ENCODE peak calls at places on chromosomes 4 and X, in six cellular contexts. One of them, this sample, is unnamed.

GRCh38 chrX:20863649-20864048 is 510.6 kb upstream of the CNKSR2 start:
- DNase-seq in fibroblast of lung: no peak
- DNase-seq in IMR-90: no peak
- DNase-seq in thyroid gland: no peak
- DNase-seq in suprapubic skin: no peak
- DNase-seq in GM23338: no peak
- DNase-seq in this sample: no peak

GRCh38 chrX:69016220-69016941 is 148.9 kb downstream of the PJA1 start:
- DNase-seq in GM23338: no peak
- DNase-seq in fibroblast of lung: no peak
- DNase-seq in thyroid gland: peak; percentile 9
- DNase-seq in suprapubic skin: no peak
- DNase-seq in IMR-90: no peak
- DNase-seq in this sample: no peak

GRCh38 chrX:97704474-97704873 is 820.8 kb downstream of the RPA4 start:
- DNase-seq in suprapubic skin: no peak
- DNase-seq in thyroid gland: no peak
- DNase-seq in fibroblast of lung: no peak
- DNase-seq in IMR-90: no peak
- DNase-seq in GM23338: no peak
- DNase-seq in this sample: no peak

GRCh38 chr4:108833041-108833440 is 70.2 kb upstream of the ETNPPL start:
- DNase-seq in fibroblast of lung: no peak
- DNase-seq in GM23338: no peak
- DNase-seq in suprapubic skin: no peak
- DNase-seq in IMR-90: peak; percentile 68
- DNase-seq in thyroid gland: no peak
- DNase-seq in this sample: no peak

GRCh38 chr4:127012549-127012948 is 620.2 kb upstream of the INTU start:
- DNase-seq in fibroblast of lung: peak; percentile 86
- DNase-seq in suprapubic skin: no peak
- DNase-seq in GM23338: no peak
- DNase-seq in IMR-90: peak; percentile 59
- DNase-seq in thyroid gland: no peak
- DNase-seq in this sample: peak; percentile 15

GRCh38 chrX:150329282-150329681 is 33.8 kb upstream of the MAMLD1 start:
- DNase-seq in thyroid gland: no peak
- DNase-seq in fibroblast of lung: no peak
- DNase-seq in IMR-90: no peak
- DNase-seq in suprapubic skin: no peak
- DNase-seq in GM23338: peak; percentile 19
- DNase-seq in this sample: no peak

GRCh38 chr4:41154814-41155177 is 59.5 kb downstream of the APBB2 start:
- DNase-seq in fibroblast of lung: peak; percentile 65
- DNase-seq in GM23338: no peak
- DNase-seq in IMR-90: no peak
- DNase-seq in thyroid gland: no peak
- DNase-seq in suprapubic skin: no peak
- DNase-seq in this sample: no peak

GRCh38 chr4:147863111-147863747 is 131.3 kb downstream of the ARHGAP10 start:
- DNase-seq in fibroblast of lung: no peak
- DNase-seq in GM23338: no peak
- DNase-seq in suprapubic skin: no peak
- DNase-seq in thyroid gland: no peak
- DNase-seq in IMR-90: no peak
- DNase-seq in this sample: peak; percentile 44

GRCh38 chrX:152170621-152171020 is 32.2 kb upstream of the MAGEA10 start:
- DNase-seq in suprapubic skin: no peak
- DNase-seq in thyroid gland: no peak
- DNase-seq in IMR-90: no peak
- DNase-seq in GM23338: no peak
- DNase-seq in fibroblast of lung: no peak
- DNase-seq in this sample: no peak

DNA sequence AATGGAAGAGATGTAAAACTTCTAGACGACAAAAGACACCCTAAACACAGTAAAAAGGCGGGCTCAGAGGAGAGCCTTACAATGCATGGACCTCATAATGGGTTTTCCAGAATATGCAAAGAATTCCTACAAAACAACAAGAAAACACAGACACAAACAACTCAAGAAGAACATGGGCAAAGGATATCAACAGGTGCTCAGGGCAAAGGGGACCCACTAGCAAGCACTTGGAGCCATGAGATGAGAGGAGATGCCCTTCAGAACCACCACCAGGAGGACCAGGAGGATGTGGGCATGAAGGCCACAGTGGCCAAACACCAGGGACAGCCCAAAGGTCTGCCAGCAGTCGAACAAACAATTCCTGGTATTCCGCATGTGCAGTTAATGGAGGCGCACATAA is 17.2 kb downstream of the PDZD4 start:
- DNase-seq in suprapubic skin: no peak
- DNase-seq in GM23338: no peak
- DNase-seq in thyroid gland: no peak
- DNase-seq in fibroblast of lung: no peak
- DNase-seq in IMR-90: no peak
- DNase-seq in this sample: no peak
- H3K4me3 ChIP-seq in suprapubic skin: no peak overlapping the region
- H3K4me3 ChIP-seq in GM23338: no peak overlapping the region
- H3K4me3 ChIP-seq in thyroid gland: no peak overlapping the region
- H3K4me3 ChIP-seq in fibroblast of lung: no peak overlapping the region
- H3K4me3 ChIP-seq in IMR-90: no peak overlapping the region
- H3K4me3 ChIP-seq in this sample: no peak overlapping the region

GRCh38 chr4:182560358-182560757 is 317.2 kb downstream of the TENM3 start:
- DNase-seq in IMR-90: peak; percentile 76
- DNase-seq in GM23338: peak; percentile 96
- DNase-seq in fibroblast of lung: peak; percentile 77
- DNase-seq in thyroid gland: no peak
- DNase-seq in suprapubic skin: no peak
- DNase-seq in this sample: no peak
- H3K27ac ChIP-seq in IMR-90: peak overlapping the region; percentile 53
- H3K27ac ChIP-seq in GM23338: peak overlapping the region; percentile 91
- H3K27ac ChIP-seq in fibroblast of lung: no peak overlapping the region
- H3K27ac ChIP-seq in thyroid gland: no peak overlapping the region
- H3K27ac ChIP-seq in suprapubic skin: no peak overlapping the region
- H3K27ac ChIP-seq in this sample: no peak overlapping the region

GRCh38 chr4:98519268-98519993 is 139.0 kb downstream of the TSPAN5 start:
- DNase-seq in GM23338: no peak
- DNase-seq in IMR-90: peak; percentile 76
- DNase-seq in fibroblast of lung: peak; percentile 96
- DNase-seq in suprapubic skin: no peak
- DNase-seq in thyroid gland: no peak
- DNase-seq in this sample: no peak

GRCh38 chr4:98516441-98517323 is 141.7 kb downstream of the TSPAN5 start:
- DNase-seq in suprapubic skin: no peak
- DNase-seq in GM23338: no peak
- DNase-seq in fibroblast of lung: peak; percentile 73
- DNase-seq in thyroid gland: no peak
- DNase-seq in IMR-90: peak; percentile 27
- DNase-seq in this sample: peak; percentile 45

GRCh38 chr4:98516042-98516440 is 142.4 kb downstream of the TSPAN5 start:
- DNase-seq in fibroblast of lung: peak; percentile 95
- DNase-seq in thyroid gland: no peak
- DNase-seq in suprapubic skin: no peak
- DNase-seq in IMR-90: peak; percentile 90
- DNase-seq in GM23338: no peak
- DNase-seq in this sample: peak; percentile 84

GRCh38 chr4:98518555-98519267 is 139.7 kb downstream of the TSPAN5 start:
- DNase-seq in fibroblast of lung: no peak
- DNase-seq in suprapubic skin: no peak
- DNase-seq in IMR-90: no peak
- DNase-seq in GM23338: peak; percentile 20
- DNase-seq in thyroid gland: no peak
- DNase-seq in this sample: no peak

DNA sequence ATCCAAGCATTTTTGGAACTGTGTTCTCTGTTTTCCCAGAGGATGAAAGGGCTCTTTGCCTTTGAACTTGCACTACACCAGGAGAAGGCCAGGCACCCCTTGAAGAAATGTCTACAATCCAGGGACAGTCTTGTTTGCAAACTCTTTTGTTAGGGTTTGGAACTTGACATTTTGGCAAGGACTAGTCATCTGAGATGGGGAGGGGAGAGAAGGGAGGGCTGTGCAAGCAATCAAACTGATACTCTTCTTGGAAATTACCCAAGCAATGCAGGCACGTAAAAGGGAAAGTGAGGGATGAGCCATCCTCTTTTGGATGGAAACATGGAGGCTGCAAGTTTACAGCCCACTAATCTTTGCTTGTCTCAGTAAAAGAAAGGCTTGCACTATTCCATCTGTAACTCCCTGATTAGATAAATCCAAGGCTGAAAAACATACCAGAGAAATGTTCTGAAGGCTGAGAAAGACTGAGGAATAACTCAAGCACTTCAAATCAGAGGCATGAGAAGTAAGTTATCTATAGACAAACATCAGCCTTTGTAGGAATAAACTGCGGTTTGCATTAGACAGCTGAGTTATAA is 140.9 kb downstream of the TSPAN5 start:
- DNase-seq in suprapubic skin: no peak
- DNase-seq in IMR-90: peak; percentile 89
- DNase-seq in fibroblast of lung: peak; percentile 83
- DNase-seq in GM23338: no peak
- DNase-seq in thyroid gland: no peak
- DNase-seq in this sample: no peak
- TF ChIP-seq CTCF in suprapubic skin: no peak
- TF ChIP-seq CTCF in IMR-90: no peak
- TF ChIP-seq CTCF in fibroblast of lung: no peak
- TF ChIP-seq CTCF in GM23338: no peak
- TF ChIP-seq CTCF in thyroid gland: no peak
- TF ChIP-seq CTCF in this sample: no peak

GRCh38 chrX:18833071-18833731 is 125.8 kb downstream of the PPEF1 start:
- DNase-seq in suprapubic skin: no peak
- DNase-seq in GM23338: peak; percentile 3
- DNase-seq in fibroblast of lung: peak; percentile 45
- DNase-seq in IMR-90: peak; percentile 16
- DNase-seq in thyroid gland: peak; percentile 73
- DNase-seq in this sample: peak; percentile 36
- H3K4me3 ChIP-seq in suprapubic skin: no peak overlapping the region
- H3K4me3 ChIP-seq in GM23338: no peak overlapping the region
- H3K4me3 ChIP-seq in fibroblast of lung: peak overlapping the region; percentile 44
- H3K4me3 ChIP-seq in IMR-90: no peak overlapping the region
- H3K4me3 ChIP-seq in thyroid gland: no peak overlapping the region
- H3K4me3 ChIP-seq in this sample: no peak overlapping the region

This sample was measured in cardiac muscle cell.